ENCODE peak calls at places on chromosomes 12 and 14, in seven cellular contexts. O, G, S, Z, N, U and X are unnamed samples.

GRCh38 chr12:93541578-93542217 is 30.8 kb upstream of the SOCS2 start:
- DNase-seq in O (no peak), G (no peak), S (no peak), Z (no peak), N (no peak), U (no peak), X (no peak)

GRCh38 chr12:70763666-70764065 is 126.4 kb upstream of the PTPRB start:
- DNase-seq in O (no peak), G (no peak), S (no peak), Z (no peak), N (no peak), U (no peak), X (no peak)

GRCh38 chr14:101288436-101289229 is 272.7 kb upstream of the DIO3 start:
- DNase-seq in O (no peak), G (no peak), S (no peak), Z (no peak), N (no peak), U (no peak), X (no peak)

GRCh38 chr14:27881646-27882045 is 884.9 kb upstream of the FOXG1 start:
- DNase-seq in O (no peak), G (no peak), S (no peak), Z (no peak), N (no peak), U (no peak), X (no peak)

GRCh38 chr14:75274899-75275569 is 3.6 kb upstream of the FOS start:
- DNase-seq in O (no peak), G (no peak), S (peak), Z (no peak), N (peak), U (no peak), X (no peak)

GRCh38 chr14:26531894-26532293 is 65.9 kb downstream of the NOVA1 start:
- DNase-seq in O (peak), G (peak), S (no peak), Z (no peak), N (no peak), U (peak), X (peak)

GRCh38 chr14:95531473-95531872 is 3.4 kb upstream of the GLRX5 start:
- DNase-seq in O (peak), G (peak), S (no peak), Z (no peak), N (no peak), U (peak), X (no peak)

GRCh38 chr12:63897931-63898330 is 53.4 kb downstream of the SRGAP1 start:
- DNase-seq in O (no peak), G (peak), S (no peak), Z (no peak), N (no peak), U (no peak), X (no peak)

GRCh38 chr14:104467641-104468040 is 111.9 kb upstream of the C14orf180 start:
- DNase-seq in O (no peak), G (no peak), S (no peak), Z (no peak), N (no peak), U (no peak), X (no peak)

GRCh38 chr14:24394275-24394674 is 4.5 kb upstream of the NYNRIN start:
- DNase-seq in O (no peak), G (no peak), S (no peak), Z (no peak), N (no peak), U (peak), X (no peak)

GRCh38 chr12:124046206-124046740 is 73.3 kb downstream of the ZNF664 start:
- DNase-seq in O (no peak), G (no peak), S (no peak), Z (peak), N (no peak), U (no peak), X (no peak)

GRCh38 chr14:47919994-47920393 is 244.6 kb upstream of the MDGA2 start:
- DNase-seq in O (no peak), G (no peak), S (no peak), Z (peak), N (no peak), U (no peak), X (no peak)

GRCh38 chr14:64935508-64935907 is 7.0 kb downstream of the GPX2 start:
- DNase-seq in O (no peak), G (no peak), S (no peak), Z (no peak), N (no peak), U (no peak), X (no peak)

GRCh38 chr12:29104495-29104894 is 44.6 kb upstream of the FAR2 start:
- DNase-seq in O (no peak), G (no peak), S (no peak), Z (no peak), N (no peak), U (no peak), X (no peak)

GRCh38 chr12:180445-180844 is 33.5 kb downstream of the SLC6A12 start:
- DNase-seq in O (no peak), G (no peak), S (peak), Z (no peak), N (peak), U (no peak), X (no peak)

GRCh38 chr12:57229634-57230380 is at the start of gene SHMT2:
- DNase-seq in O (peak), G (peak), S (peak), Z (peak), N (peak), U (peak), X (peak)

GRCh38 chr12:30045171-30045570 is 261.4 kb upstream of the TMTC1 start:
- DNase-seq in O (no peak), G (no peak), S (no peak), Z (no peak), N (no peak), U (no peak), X (no peak)

GRCh38 chr12:129615001-129615400 is 288.8 kb downstream of the TMEM132D start:
- DNase-seq in O (no peak), G (no peak), S (no peak), Z (no peak), N (no peak), U (no peak), X (no peak)

GRCh38 chr14:24439257-24439656 is 3.3 kb downstream of the SDR39U1 start:
- DNase-seq in O (no peak), G (no peak), S (no peak), Z (no peak), N (no peak), U (no peak), X (no peak)

GRCh38 chr14:74945261-74945851 is 10.0 kb downstream of the PGF start:
- DNase-seq in O (no peak), G (peak), S (no peak), Z (peak), N (no peak), U (peak), X (no peak)

GRCh38 chr12:2937500-2937899 is 21.7 kb upstream of the TEAD4 start:
- DNase-seq in O (no peak), G (no peak), S (no peak), Z (no peak), N (no peak), U (no peak), X (no peak)

GRCh38 chr12:120109570-120110267 is 6.8 kb downstream of the RAB35 start:
- DNase-seq in O (no peak), G (no peak), S (no peak), Z (no peak), N (no peak), U (no peak), X (no peak)

GRCh38 chr14:28831126-28831525 is 64.5 kb downstream of the FOXG1 start:
- DNase-seq in O (no peak), G (no peak), S (no peak), Z (no peak), N (no peak), U (no peak), X (no peak)

GRCh38 chr12:128019996-128020544 is 246.9 kb upstream of the TMEM132C start:
- DNase-seq in O (no peak), G (no peak), S (no peak), Z (no peak), N (no peak), U (no peak), X (no peak)

GRCh38 chr12:83823386-83824045 is 1089.1 kb downstream of the SLC6A15 start:
- DNase-seq in O (no peak), G (no peak), S (no peak), Z (peak), N (no peak), U (peak), X (no peak)

GRCh38 chr14:62431496-62431895 is 613.8 kb downstream of the KCNH5 start:
- DNase-seq in O (no peak), G (no peak), S (no peak), Z (no peak), N (no peak), U (no peak), X (no peak)

GRCh38 chr12:5434647-5434968 is 2.7 kb downstream of the NTF3 start:
- DNase-seq in O (no peak), G (no peak), S (no peak), Z (no peak), N (no peak), U (no peak), X (no peak)

GRCh38 chr14:81400202-81400678 is at the start of gene STON2:
- DNase-seq in O (peak), G (peak), S (no peak), Z (no peak), N (no peak), U (peak), X (peak)

GRCh38 chr14:93780811-93781210 is 7.5 kb downstream of the PRIMA1 start:
- DNase-seq in O (no peak), G (no peak), S (no peak), Z (no peak), N (no peak), U (no peak), X (no peak)

GRCh38 chr12:6207254-6207942 is 7.2 kb downstream of the CD9 start:
- DNase-seq in O (no peak), G (no peak), S (no peak), Z (no peak), N (no peak), U (no peak), X (no peak)

GRCh38 chr12:8681129-8681902 is 16.5 kb upstream of the RIMKLB start:
- DNase-seq in O (peak), G (peak), S (no peak), Z (no peak), N (no peak), U (peak), X (no peak)

GRCh38 chr12:62698701-62699101 is 232.1 kb downstream of the MON2 start:
- DNase-seq in O (peak), G (peak), S (no peak), Z (no peak), N (no peak), U (no peak), X (no peak)

GRCh38 chr14:38788060-38788459 is 315.0 kb downstream of the SEC23A start:
- DNase-seq in O (no peak), G (no peak), S (no peak), Z (no peak), N (no peak), U (no peak), X (no peak)

GRCh38 chr12:111444706-111445310 is 39.1 kb downstream of the SH2B3 start:
- DNase-seq in O (no peak), G (peak), S (peak), Z (peak), N (peak), U (no peak), X (no peak)

GRCh38 chr14:105168979-105169507 is 467 bp upstream of the JAG2 start:
- DNase-seq in O (no peak), G (no peak), S (no peak), Z (no peak), N (no peak), U (peak), X (no peak)

DNA sequence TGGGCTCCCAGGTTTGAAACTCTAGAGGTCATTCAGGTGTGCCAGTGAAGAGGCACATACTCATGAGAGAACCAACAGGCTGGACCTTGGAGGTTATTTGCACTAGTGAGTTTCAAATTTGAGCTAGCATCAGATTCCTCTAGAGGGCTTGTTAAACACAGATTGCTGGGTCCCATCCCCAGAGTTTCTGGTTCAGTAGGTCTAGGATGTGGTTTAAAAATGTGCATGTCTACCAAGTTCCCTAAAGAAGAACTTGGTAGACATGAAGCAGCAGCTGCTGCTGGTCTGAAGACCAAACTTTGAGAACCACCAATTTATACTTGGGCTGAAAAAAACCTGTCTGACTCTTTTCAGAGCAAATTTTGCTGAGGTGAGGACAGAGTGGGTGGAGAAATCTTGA is 61.7 kb downstream of the SUSD6 start:
- DNase-seq in O (no peak), G (no peak), S (no peak), Z (no peak), N (no peak), U (no peak), X (no peak)
- H3K4me3 ChIP-seq in O (no peak), G (no peak), S (peak), Z (no peak), N (peak), U (no peak), X (no peak)

DNA sequence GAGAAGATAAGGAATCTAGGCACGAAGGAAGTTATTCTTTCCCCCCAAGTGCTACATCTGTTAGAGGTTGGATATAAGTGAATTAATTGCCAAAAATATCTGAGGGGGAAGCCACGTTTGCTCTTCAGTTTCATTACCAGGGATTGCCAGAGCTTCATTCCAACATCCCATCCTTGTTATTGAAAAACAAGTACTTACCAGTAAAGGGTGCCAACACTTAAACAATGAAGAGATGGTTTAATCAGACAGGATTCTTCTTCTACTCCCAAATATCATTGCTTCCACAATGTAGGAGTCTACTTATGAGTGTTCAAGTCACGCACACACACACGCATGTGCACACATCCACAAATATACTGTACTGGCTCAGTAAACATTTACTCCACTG is 312.4 kb downstream of the RPAP3 start:
- DNase-seq in O (no peak), G (peak), S (no peak), Z (no peak), N (no peak), U (peak), X (no peak)
- H3K4me3 ChIP-seq in O (no peak), G (no peak), S (no peak), Z (no peak), N (no peak), U (no peak), X (no peak)

GRCh38 chr12:12715128-12715458 is 2.1 kb upstream of the CDKN1B start:
- DNase-seq in O (no peak), G (no peak), S (no peak), Z (no peak), N (no peak), U (no peak), X (no peak)
- H3K4me3 ChIP-seq in O (no peak), G (no peak), S (peak), Z (no peak), N (peak), U (no peak), X (no peak)

DNA sequence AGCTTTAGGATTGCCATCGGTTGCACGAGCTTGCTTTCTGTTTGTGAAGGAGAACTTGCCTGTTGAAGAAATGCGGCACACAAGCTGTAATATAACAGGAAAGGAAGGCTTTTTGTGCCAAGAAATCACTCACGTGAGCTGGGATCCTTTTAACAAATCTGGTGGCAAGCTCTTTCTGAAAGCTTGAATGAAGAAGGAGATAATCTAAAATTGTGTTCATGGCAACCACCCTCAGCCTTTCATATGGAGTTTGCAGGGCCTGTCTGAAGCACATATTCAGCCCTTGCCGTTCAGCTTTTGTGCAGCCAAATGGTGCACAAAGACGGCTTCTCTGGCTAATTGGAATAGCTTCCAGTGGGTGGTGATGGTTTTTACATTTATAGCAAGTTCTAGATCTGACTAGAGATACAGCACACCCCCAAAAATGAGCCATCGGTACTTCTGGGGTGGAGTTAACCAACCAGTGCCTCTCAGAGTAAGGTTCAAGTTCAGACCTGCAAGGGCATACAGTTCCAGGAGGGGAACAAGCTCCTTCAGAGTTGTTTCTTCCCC is 107.4 kb downstream of the AEBP2 start:
- DNase-seq in O (peak), G (peak), S (no peak), Z (no peak), N (no peak), U (no peak), X (no peak)
- H3K4me3 ChIP-seq in O (peak), G (peak), S (peak), Z (no peak), N (peak), U (no peak), X (no peak)

DNA sequence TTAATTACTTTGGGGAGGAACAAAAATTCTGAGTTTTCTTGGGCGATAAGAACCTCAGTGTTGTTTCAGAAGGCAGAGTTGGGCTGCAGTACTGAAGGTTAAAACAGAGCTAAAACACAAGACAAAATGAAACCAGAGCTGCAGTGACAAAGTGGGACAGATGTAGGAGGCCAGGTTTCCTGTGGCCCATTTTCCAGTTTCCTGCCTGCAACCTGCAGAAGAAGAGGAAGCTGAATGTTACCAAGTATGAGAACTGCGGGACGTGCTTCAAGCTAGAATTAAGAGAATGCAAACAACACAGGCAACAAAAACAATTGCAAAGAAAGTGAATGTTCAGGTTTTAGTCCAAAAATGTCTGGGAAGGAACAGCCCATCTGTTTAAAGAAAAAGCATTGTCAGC is 17.8 kb downstream of the ELK3 start:
- DNase-seq in O (no peak), G (no peak), S (no peak), Z (no peak), N (no peak), U (no peak), X (no peak)
- H3K4me3 ChIP-seq in O (no peak), G (no peak), S (no peak), Z (no peak), N (peak), U (no peak), X (no peak)

GRCh38 chr12:107318554-107318803 is 225.1 kb upstream of the CRY1 start:
- DNase-seq in O (no peak), G (no peak), S (peak), Z (no peak), N (no peak), U (no peak), X (no peak)
- H3K4me3 ChIP-seq in O (peak), G (peak), S (peak), Z (no peak), N (peak), U (peak), X (peak)

DNA sequence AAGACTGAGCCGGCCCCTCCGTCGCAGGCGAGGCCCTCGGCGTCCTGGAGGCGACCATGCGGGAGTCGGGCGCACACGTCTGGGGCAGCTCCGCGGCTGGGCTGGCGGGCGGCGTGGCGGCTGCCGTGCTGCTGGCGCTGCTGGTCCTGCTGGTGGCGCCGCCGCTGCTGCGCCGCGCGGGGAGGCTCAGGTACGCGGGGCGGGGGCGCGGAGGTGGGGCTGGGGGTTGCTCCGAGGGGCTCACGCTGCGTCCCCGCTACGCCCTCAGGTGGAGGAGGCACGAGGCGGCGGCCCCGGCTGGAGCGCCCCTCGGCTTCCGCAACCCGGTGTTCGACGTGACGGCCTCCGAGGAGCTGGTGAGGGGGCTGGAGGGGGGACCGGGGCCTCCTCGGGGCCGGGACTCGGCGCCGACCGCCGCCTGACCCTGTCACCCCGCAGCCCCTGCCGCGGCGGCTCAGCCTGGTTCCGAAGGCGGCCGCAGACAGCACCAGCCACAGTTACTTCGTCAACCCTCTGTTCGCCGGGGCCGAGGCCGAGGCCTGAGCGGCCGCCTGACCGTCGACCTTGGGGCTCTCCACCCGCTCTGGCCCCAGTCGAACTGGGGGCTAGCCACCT is 7.8 kb downstream of the AMN start:
- DNase-seq in O (no peak), G (no peak), S (peak), Z (no peak), N (no peak), U (no peak), X (no peak)
- H3K4me3 ChIP-seq in O (no peak), G (no peak), S (peak), Z (no peak), N (peak), U (no peak), X (no peak)

GRCh38 chr12:25194211-25194610 is 749 bp downstream of the DNAI7 start:
- DNase-seq in O (no peak), G (no peak), S (no peak), Z (no peak), N (no peak), U (no peak), X (no peak)
- H3K4me3 ChIP-seq in O (peak), G (peak), S (peak), Z (peak), N (peak), U (peak), X (peak)

GRCh38 chr12:77766224-77766623 is 64.5 kb upstream of the NAV3 start:
- DNase-seq in O (no peak), G (peak), S (no peak), Z (no peak), N (no peak), U (no peak), X (no peak)

GRCh38 chr12:77767756-77768343 is 62.8 kb upstream of the NAV3 start:
- DNase-seq in O (no peak), G (no peak), S (no peak), Z (no peak), N (no peak), U (no peak), X (no peak)

GRCh38 chr12:77767335-77767734 is 63.4 kb upstream of the NAV3 start:
- DNase-seq in O (no peak), G (no peak), S (no peak), Z (no peak), N (no peak), U (no peak), X (no peak)

GRCh38 chr12:77772606-77773298 is 57.9 kb upstream of the NAV3 start:
- DNase-seq in O (no peak), G (no peak), S (no peak), Z (no peak), N (no peak), U (no peak), X (peak)

DNA sequence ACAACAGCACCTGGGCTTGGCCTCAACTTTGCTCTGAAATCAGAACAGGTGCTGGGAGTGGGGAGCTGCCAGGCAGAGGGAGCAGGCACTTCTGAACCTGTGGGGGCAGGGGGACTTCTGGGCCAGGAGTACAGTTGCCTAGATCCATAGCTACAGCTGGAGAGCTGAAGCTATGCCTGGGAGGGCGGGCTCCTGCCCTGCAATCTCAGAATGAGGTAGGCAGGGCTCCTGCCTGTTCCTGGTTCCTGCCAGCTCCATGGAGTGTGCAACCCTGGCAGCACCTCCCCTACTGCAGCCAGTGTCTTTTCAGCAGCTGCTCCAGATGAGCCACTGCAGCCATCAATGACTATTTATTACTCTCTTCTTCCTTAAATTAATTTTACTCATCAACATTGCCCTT is 62.1 kb upstream of the NAV3 start:
- DNase-seq in O (no peak), G (no peak), S (no peak), Z (no peak), N (no peak), U (no peak), X (no peak)
- H3K4me3 ChIP-seq in O (no peak), G (no peak), S (no peak), Z (no peak), N (no peak), U (no peak), X (no peak)